ENCODE peak calls at places on chromosomes 4 and X, in nine cellular contexts. F, P, D, M, R, B, S, H and A are unnamed samples.
A peak's percentile ranks its signal among the peaks of the same experiment; 100 is the strongest.

GRCh38 chrX:12304261-12304660 is 166.0 kb downstream of the FRMPD4 start:
- DNase-seq in F (no peak), P (peak; percentile 30), D (no peak), M (no peak), R (no peak), B (no peak), S (no peak), H (no peak), A (no peak)

GRCh38 chr4:77921701-77922100 is 59.1 kb downstream of the MRPL1 start:
- DNase-seq in F (no peak), P (peak; percentile 96), D (no peak), M (peak; percentile 35), R (no peak), B (no peak), S (no peak), H (no peak), A (peak; percentile 16)

GRCh38 chrX:103730746-103731508 is 20.2 kb downstream of the TMEM31 start:
- DNase-seq in F (no peak), P (peak; percentile 86), D (no peak), M (no peak), R (no peak), B (no peak), S (no peak), H (peak; percentile 6), A (peak; percentile 21)

GRCh38 chrX:69014200-69014599 is 151.1 kb downstream of the PJA1 start:
- DNase-seq in F (peak; percentile 13), P (peak; percentile 78), D (no peak), M (no peak), R (no peak), B (no peak), S (no peak), H (no peak), A (no peak)

GRCh38 chr4:123256901-123257300 is 139.7 kb upstream of the SPRY1 start:
- DNase-seq in F (no peak), P (no peak), D (no peak), M (no peak), R (no peak), B (no peak), S (no peak), H (no peak), A (no peak)

GRCh38 chr4:8855781-8856245 is 15.8 kb downstream of the HMX1 start:
- DNase-seq in F (no peak), P (no peak), D (no peak), M (no peak), R (no peak), B (peak; percentile 43), S (no peak), H (no peak), A (no peak)

GRCh38 chrX:18861436-18861950 is 122.4 kb downstream of the PHKA2 start:
- DNase-seq in F (no peak), P (no peak), D (no peak), M (no peak), R (no peak), B (no peak), S (no peak), H (no peak), A (no peak)

GRCh38 chr4:3396611-3397010 is 45.2 kb upstream of the HGFAC start:
- DNase-seq in F (no peak), P (no peak), D (no peak), M (no peak), R (no peak), B (no peak), S (no peak), H (no peak), A (no peak)

GRCh38 chrX:154542723-154543424 is 3.8 kb downstream of the G6PD start:
- DNase-seq in F (no peak), P (no peak), D (no peak), M (peak; percentile 55), R (no peak), B (peak; percentile 87), S (no peak), H (no peak), A (no peak)

GRCh38 chr4:88661724-88662123 is 35.9 kb downstream of the NAP1L5 start:
- DNase-seq in F (no peak), P (peak; percentile 88), D (no peak), M (no peak), R (no peak), B (no peak), S (no peak), H (no peak), A (peak; percentile 5)

GRCh38 chrX:54529166-54529558 is 857 bp upstream of the GNL3L start:
- DNase-seq in F (no peak), P (no peak), D (no peak), M (no peak), R (no peak), B (no peak), S (no peak), H (no peak), A (no peak)

GRCh38 chrX:54529559-54530357 is at the start of gene GNL3L:
- DNase-seq in F (peak; percentile 95), P (peak; percentile 79), D (peak; percentile 88), M (peak; percentile 70), R (peak; percentile 47), B (peak; percentile 86), S (peak; percentile 90), H (peak; percentile 77), A (peak; percentile 33)

GRCh38 chrX:54534271-54534670 is 4.3 kb downstream of the GNL3L start:
- DNase-seq in F (no peak), P (no peak), D (no peak), M (no peak), R (no peak), B (no peak), S (no peak), H (no peak), A (no peak)

GRCh38 chrX:54530358-54530900 is 410 bp downstream of the GNL3L start:
- DNase-seq in F (no peak), P (no peak), D (no peak), M (no peak), R (no peak), B (peak; percentile 3), S (no peak), H (peak; percentile 4), A (no peak)
- TF ChIP-seq POLR2A in F (no peak), P (no peak), D (no peak), M (no peak), R (no peak), B (no peak), S (no peak), H (no peak), A (no peak)

GRCh38 chr4:53653484-53654053 is 62.3 kb upstream of the LNX1 start:
- DNase-seq in F (no peak), P (peak; percentile 5), D (no peak), M (no peak), R (no peak), B (peak; percentile 42), S (peak; percentile 36), H (no peak), A (no peak)
- TF ChIP-seq POLR2A in F (no peak), P (no peak), D (no peak), M (no peak), R (no peak), B (no peak), S (no peak), H (no peak), A (no peak)

DNA sequence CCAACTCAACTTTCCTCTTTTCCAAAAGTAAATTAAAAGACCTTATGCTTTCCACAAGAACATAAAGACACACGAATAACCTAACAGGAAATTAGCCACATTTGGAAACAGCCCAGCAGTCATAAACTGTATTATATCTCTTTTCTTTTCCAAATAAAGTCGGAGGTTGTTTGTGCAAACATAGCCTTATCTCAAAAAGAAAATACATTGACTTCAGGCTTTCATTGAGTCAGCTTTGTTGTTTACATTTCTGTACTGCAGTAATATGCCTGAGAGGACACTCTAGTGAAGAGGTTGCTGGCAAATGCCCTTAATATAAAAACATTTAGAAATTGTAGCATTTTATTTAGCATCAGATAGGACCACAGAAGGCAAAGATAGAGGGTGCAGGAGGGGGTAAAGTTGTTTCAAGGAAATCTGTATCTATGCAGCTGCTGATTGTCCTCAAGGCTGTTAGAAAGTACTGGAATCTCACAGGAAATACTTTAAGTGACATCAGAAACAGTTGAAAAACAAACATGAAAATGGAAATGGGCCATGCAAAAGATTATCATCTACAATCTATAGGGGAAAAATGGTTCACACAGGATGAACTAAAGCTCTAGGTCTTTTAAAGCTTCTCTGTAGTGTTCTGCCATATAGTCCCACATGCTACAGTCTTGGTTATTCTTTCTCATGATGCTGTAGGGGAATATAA is 14.5 kb downstream of the LNX1 start:
- DNase-seq in F (no peak), P (peak; percentile 90), D (no peak), M (no peak), R (no peak), B (no peak), S (no peak), H (no peak), A (no peak)
- TF ChIP-seq POLR2A in F (no peak), P (no peak), D (no peak), M (no peak), R (no peak), B (no peak), S (no peak), H (no peak), A (no peak)

GRCh38 chr4:173334085-173334890 is at the start of gene HMGB2:
- DNase-seq in F (peak; percentile 100), P (peak; percentile 100), D (peak; percentile 100), M (peak; percentile 93), R (peak; percentile 100), B (peak; percentile 100), S (peak; percentile 100), H (peak; percentile 100), A (peak; percentile 73)

GRCh38 chr4:173337463-173337862 is 3.3 kb upstream of the HMGB2 start:
- DNase-seq in F (no peak), P (peak; percentile 23), D (no peak), M (no peak), R (no peak), B (no peak), S (no peak), H (no peak), A (no peak)

GRCh38 chr4:173332963-173333657 is 1.0 kb downstream of the HMGB2 start:
- DNase-seq in F (no peak), P (peak; percentile 1), D (no peak), M (no peak), R (no peak), B (no peak), S (no peak), H (no peak), A (no peak)

GRCh38 chr4:173333658-173334084 is 487 bp downstream of the HMGB2 start:
- DNase-seq in F (peak; percentile 93), P (peak; percentile 19), D (peak; percentile 63), M (peak; percentile 2), R (peak; percentile 36), B (peak; percentile 66), S (peak; percentile 67), H (peak; percentile 22), A (no peak)

DNA sequence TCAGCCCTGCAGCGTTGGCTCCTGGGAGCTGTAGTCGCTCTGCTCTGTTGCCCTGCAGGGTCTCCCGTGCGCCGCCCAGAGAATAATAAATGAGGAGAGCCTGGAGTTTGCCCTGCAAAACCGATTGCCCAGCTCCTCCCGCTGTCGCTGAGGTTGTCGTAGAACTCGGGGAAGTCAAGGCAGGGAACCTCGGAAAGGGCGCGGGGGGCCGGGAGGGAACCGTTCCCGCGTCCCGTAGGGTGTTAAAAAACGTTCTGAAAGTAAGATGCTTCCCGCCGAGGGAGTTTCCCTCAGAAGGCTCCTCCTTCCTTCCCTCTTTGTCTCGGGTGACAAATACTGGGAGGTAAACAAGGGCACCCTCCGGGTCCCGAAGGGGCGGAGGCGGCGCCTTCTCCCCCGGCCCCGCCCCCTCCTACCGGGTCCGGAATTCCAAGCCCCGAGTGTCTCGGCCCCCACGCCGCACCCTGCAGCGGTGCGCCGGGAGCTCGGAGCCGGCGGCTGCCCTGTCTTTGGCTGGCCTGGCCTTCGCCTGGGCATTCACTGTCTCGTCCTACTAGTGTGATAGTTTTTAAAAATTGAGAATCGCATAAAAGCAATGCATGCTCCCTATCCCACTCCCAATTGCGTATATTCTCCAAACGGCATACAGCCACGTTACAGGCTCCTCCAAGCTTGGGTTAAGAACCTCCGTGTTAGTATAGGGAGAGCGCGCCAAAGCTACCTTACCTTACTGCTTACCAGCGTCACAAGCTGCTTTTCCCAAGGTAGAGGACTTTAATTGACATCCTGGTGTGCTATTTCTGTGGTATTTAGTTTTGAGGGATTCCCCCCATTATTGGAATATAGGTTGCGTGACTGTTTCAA is 965 bp upstream of the HMGB2 start:
- DNase-seq in F (peak; percentile 90), P (peak; percentile 70), D (peak; percentile 49), M (peak; percentile 87), R (no peak), B (peak; percentile 66), S (peak; percentile 65), H (no peak), A (peak; percentile 63)
- TF ChIP-seq POLR2A in F (no peak), P (peak; percentile 42), D (no peak), M (peak; percentile 51), R (no peak), B (peak; percentile 40), S (no peak), H (no peak), A (peak; percentile 61)